ENCODE peak calls at places on chromosomes 2 and 18, in four cellular contexts. One of them, this sample, is unnamed. For H3K4me1, the result is how much of the 10 kb centered on the place peaks cover.

GRCh38 chr2:156890498-156891148 is 366.9 kb upstream of the GALNT5 start:
- DNase-seq in thoracic aorta: no peak
- DNase-seq in thyroid gland: no peak
- DNase-seq in left ventricle myocardium inferior: no peak
- DNase-seq in this sample: no peak

GRCh38 chr2:205811387-205811786 is 129.1 kb downstream of the NRP2 start:
- DNase-seq in thoracic aorta: no peak
- DNase-seq in left ventricle myocardium inferior: no peak
- DNase-seq in thyroid gland: no peak
- DNase-seq in this sample: no peak

GRCh38 chr2:3168230-3168891 is 209.3 kb downstream of the EIPR1 start:
- DNase-seq in thoracic aorta: no peak
- DNase-seq in left ventricle myocardium inferior: no peak
- DNase-seq in thyroid gland: peak
- DNase-seq in this sample: peak

GRCh38 chr2:175247159-175247558 is 65.6 kb upstream of the ATP5MC3 start:
- DNase-seq in thyroid gland: no peak
- DNase-seq in thoracic aorta: no peak
- DNase-seq in left ventricle myocardium inferior: no peak
- DNase-seq in this sample: no peak

GRCh38 chr2:27723372-27724144 is 48.0 kb upstream of the MRPL33 start:
- DNase-seq in thoracic aorta: no peak
- DNase-seq in left ventricle myocardium inferior: no peak
- DNase-seq in thyroid gland: peak
- DNase-seq in this sample: peak

GRCh38 chr2:68714866-68715265 is 19.7 kb upstream of the ARHGAP25 start:
- DNase-seq in thyroid gland: peak
- DNase-seq in thoracic aorta: no peak
- DNase-seq in left ventricle myocardium inferior: peak
- DNase-seq in this sample: peak

GRCh38 chr2:120066708-120067547 is 54.1 kb downstream of the EPB41L5 start:
- DNase-seq in left ventricle myocardium inferior: no peak
- DNase-seq in thoracic aorta: no peak
- DNase-seq in thyroid gland: no peak
- DNase-seq in this sample: no peak

GRCh38 chr2:173555833-173556232 is 201.2 kb downstream of the CDCA7 start:
- DNase-seq in left ventricle myocardium inferior: no peak
- DNase-seq in thyroid gland: no peak
- DNase-seq in thoracic aorta: no peak
- DNase-seq in this sample: no peak

GRCh38 chr2:220601674-220602073 is 970.4 kb downstream of the EPHA4 start:
- DNase-seq in thoracic aorta: no peak
- DNase-seq in left ventricle myocardium inferior: no peak
- DNase-seq in thyroid gland: no peak
- DNase-seq in this sample: no peak

GRCh38 chr2:47077442-47078117 is 77.5 kb downstream of the STPG4 start:
- DNase-seq in thyroid gland: no peak
- DNase-seq in thoracic aorta: no peak
- DNase-seq in left ventricle myocardium inferior: no peak
- DNase-seq in this sample: no peak

GRCh38 chr2:201697899-201698298 is 545 bp downstream of the MPP4 start:
- DNase-seq in left ventricle myocardium inferior: no peak
- DNase-seq in thyroid gland: no peak
- DNase-seq in thoracic aorta: no peak
- DNase-seq in this sample: no peak

GRCh38 chr2:209334188-209335017 is 89.4 kb upstream of the MAP2 start:
- DNase-seq in thoracic aorta: no peak
- DNase-seq in thyroid gland: peak
- DNase-seq in left ventricle myocardium inferior: peak
- DNase-seq in this sample: peak

GRCh38 chr2:96121414-96121813 is 5.0 kb upstream of the ADRA2B start:
- DNase-seq in left ventricle myocardium inferior: no peak
- DNase-seq in thoracic aorta: no peak
- DNase-seq in thyroid gland: no peak
- DNase-seq in this sample: no peak

GRCh38 chr18:70219688-70220087 is 14.2 kb upstream of the RTTN start:
- DNase-seq in thoracic aorta: no peak
- DNase-seq in left ventricle myocardium inferior: no peak
- DNase-seq in thyroid gland: no peak
- DNase-seq in this sample: no peak

GRCh38 chr2:159961005-159961404 is 101.4 kb downstream of the PLA2R1 start:
- DNase-seq in left ventricle myocardium inferior: no peak
- DNase-seq in thoracic aorta: no peak
- DNase-seq in thyroid gland: peak
- DNase-seq in this sample: no peak

GRCh38 chr2:28691774-28692281 is 59.8 kb upstream of the PPP1CB start:
- DNase-seq in thoracic aorta: no peak
- DNase-seq in thyroid gland: peak
- DNase-seq in left ventricle myocardium inferior: peak
- DNase-seq in this sample: no peak

GRCh38 chr2:226079186-226079585 is 679.7 kb downstream of the NYAP2 start:
- DNase-seq in left ventricle myocardium inferior: no peak
- DNase-seq in thyroid gland: no peak
- DNase-seq in thoracic aorta: no peak
- DNase-seq in this sample: no peak

GRCh38 chr18:46464926-46465655 is 191.9 kb downstream of the LOXHD1 start:
- DNase-seq in thyroid gland: no peak
- DNase-seq in thoracic aorta: no peak
- DNase-seq in left ventricle myocardium inferior: no peak
- DNase-seq in this sample: no peak

DNA sequence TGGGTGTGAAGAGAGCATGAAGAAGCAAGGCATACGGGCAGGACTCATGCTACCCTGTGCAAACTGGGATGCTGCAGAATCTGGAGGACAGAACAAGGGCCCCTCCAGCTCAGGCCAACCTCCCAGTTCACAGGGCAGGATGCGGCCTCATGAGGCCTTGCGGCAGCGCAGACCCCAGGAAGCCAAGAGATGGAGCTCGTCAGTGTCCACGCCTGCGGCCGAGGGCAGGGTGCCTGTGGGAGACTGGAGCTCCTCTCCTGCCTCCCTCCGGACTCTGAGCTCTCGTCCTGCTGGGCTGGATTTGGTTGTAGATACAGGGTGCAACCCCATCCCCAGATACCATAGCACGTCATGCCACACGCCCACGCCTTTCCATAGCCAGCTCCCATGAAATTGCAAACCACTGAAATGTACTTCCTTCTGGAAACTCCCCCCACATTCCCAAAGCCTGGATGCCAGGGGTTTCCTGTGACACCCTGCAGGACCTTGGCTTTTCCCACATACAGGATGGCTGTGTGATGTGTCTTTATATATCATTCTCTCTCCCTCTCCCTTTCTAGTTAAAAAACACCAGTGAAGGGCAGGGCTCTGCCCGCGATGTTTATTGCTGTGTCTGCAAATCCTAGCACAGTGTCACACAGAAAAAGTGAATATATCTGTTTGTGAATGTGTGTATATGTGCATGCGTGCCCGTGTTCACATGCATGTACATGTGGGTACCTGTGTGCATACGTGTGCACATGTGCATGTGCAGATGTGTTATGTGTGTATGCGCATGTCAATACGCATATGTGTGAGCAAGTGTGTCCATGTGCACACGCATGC is 12.3 kb upstream of the SNTG2 start:
- DNase-seq in thyroid gland: no peak
- DNase-seq in thoracic aorta: no peak
- DNase-seq in left ventricle myocardium inferior: no peak
- DNase-seq in this sample: no peak
- TF ChIP-seq CTCF in thyroid gland: no peak
- TF ChIP-seq CTCF in thoracic aorta: no peak
- TF ChIP-seq CTCF in left ventricle myocardium inferior: no peak
- TF ChIP-seq CTCF in this sample: no peak

DNA sequence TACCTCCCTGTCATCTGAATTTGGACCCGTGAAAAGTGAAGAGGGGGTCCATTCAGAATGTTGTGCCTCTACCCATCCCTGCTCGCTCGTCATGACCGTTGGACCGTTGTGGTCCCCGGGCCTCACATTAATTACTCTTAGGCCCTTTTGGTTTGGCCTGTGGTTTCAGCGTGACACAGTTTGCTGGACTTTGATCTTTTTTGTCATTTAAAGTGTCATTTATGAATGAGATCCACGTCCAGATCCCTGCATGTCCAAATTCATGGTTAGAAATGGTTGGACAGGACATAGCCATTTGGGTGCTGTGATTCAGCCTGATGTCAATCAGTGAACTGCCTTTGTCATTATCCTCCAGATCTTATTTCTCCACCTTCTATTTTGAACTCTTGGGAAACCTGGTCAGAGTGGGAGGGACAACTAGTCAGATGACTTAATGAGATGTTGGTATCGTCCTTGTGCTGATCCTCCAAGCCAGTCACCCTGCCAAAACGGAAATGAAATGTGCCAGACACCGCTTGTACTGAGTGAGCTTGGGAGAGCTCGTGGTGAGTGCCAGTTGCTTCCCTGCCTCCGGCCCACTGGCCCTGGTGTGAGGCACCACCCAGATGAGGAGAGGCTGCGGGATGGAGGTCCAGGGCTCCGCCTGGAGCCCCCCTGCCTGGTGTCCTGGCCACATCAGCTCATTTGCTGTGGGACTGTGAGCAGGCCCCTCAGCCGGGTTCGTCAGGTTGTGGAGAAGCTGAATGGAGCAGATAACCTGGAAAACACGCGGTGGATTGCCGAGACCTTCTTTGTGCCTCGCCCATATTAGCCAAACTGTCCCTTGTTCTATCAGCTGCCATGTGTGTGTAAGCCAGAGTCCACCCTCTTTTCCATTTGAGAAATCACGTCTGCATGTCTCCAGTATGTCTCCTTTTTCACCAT is 70.0 kb downstream of the DGKD start:
- DNase-seq in thyroid gland: peak
- DNase-seq in thoracic aorta: peak
- DNase-seq in left ventricle myocardium inferior: peak
- DNase-seq in this sample: peak
- H3K4me1 ChIP-seq in thyroid gland: under half
- H3K4me1 ChIP-seq in thoracic aorta: under half
- H3K4me1 ChIP-seq in left ventricle myocardium inferior: half or more
- H3K4me1 ChIP-seq in this sample: under half

GRCh38 chr2:70946832-70947442 is 11.2 kb downstream of the ATP6V1B1 start:
- DNase-seq in left ventricle myocardium inferior: no peak
- DNase-seq in thyroid gland: peak
- DNase-seq in thoracic aorta: no peak
- DNase-seq in this sample: peak
- H3K4me3 ChIP-seq in left ventricle myocardium inferior: no peak
- H3K4me3 ChIP-seq in thyroid gland: no peak
- H3K4me3 ChIP-seq in thoracic aorta: no peak
- H3K4me3 ChIP-seq in this sample: no peak

GRCh38 chr2:23564618-23564967 is 179.6 kb downstream of the KLHL29 start:
- DNase-seq in thyroid gland: no peak
- DNase-seq in thoracic aorta: no peak
- DNase-seq in left ventricle myocardium inferior: no peak
- DNase-seq in this sample: peak

GRCh38 chr2:23565814-23566213 is 180.8 kb downstream of the KLHL29 start:
- DNase-seq in thyroid gland: no peak
- DNase-seq in left ventricle myocardium inferior: peak
- DNase-seq in thoracic aorta: no peak
- DNase-seq in this sample: no peak

GRCh38 chr2:23567382-23567781 is 182.4 kb downstream of the KLHL29 start:
- DNase-seq in thyroid gland: no peak
- DNase-seq in left ventricle myocardium inferior: no peak
- DNase-seq in thoracic aorta: no peak
- DNase-seq in this sample: no peak

GRCh38 chr2:23565374-23565773 is 180.4 kb downstream of the KLHL29 start:
- DNase-seq in thyroid gland: no peak
- DNase-seq in left ventricle myocardium inferior: no peak
- DNase-seq in thoracic aorta: no peak
- DNase-seq in this sample: no peak

DNA sequence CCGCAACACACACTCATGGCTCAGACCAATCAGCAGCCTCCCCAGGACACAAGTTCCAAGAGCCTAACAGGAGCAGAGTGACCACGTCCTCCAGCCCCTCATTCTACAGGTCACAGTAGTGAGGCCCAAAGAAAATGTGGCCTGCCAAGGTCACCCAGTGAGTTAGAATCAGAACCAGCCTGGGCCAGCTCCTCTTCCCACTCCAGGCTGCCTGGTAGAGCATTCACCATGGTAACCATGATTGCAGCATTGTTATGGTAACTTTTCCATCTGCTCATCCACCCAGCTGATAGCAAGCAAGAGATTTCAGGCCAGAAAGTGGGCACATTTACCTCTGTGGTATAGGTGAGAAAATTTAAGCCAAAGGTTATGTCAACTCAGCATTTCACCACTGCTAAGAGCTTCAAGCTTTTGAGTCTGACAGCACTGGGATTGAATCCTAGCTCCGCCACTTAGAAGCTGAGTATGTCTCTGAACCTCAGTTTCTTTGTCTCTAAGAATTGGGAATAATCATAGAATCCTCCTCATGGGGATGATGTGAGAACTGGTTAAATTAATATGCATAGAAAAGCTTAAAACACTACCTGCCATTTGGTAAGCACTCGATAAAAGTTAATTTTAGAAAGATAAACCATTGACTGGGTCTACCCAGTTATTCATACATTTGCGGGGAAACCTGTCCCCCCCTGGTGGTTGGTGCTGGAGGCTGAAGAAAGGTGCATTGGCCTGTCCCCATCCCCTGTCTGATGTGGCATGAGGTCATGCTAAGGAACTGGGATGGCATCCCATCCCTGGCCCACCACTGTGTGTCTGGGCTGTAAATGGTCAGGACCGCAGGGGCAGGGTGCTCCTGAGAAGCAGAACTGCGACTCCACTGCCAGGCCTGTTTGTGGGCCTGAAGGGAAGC is 181.5 kb downstream of the KLHL29 start:
- DNase-seq in left ventricle myocardium inferior: no peak
- DNase-seq in thoracic aorta: no peak
- DNase-seq in thyroid gland: no peak
- DNase-seq in this sample: no peak
- TF ChIP-seq CTCF in left ventricle myocardium inferior: peak
- TF ChIP-seq CTCF in thoracic aorta: peak
- TF ChIP-seq CTCF in thyroid gland: no peak
- TF ChIP-seq CTCF in this sample: peak

GRCh38 chr18:57787068-57787682 is 15.9 kb downstream of the ATP8B1 start:
- DNase-seq in thyroid gland: no peak
- DNase-seq in left ventricle myocardium inferior: no peak
- DNase-seq in thoracic aorta: no peak
- DNase-seq in this sample: no peak
- H3K4me1 ChIP-seq in thyroid gland: under half
- H3K4me1 ChIP-seq in left ventricle myocardium inferior: half or more
- H3K4me1 ChIP-seq in thoracic aorta: half or more
- H3K4me1 ChIP-seq in this sample: half or more

DNA sequence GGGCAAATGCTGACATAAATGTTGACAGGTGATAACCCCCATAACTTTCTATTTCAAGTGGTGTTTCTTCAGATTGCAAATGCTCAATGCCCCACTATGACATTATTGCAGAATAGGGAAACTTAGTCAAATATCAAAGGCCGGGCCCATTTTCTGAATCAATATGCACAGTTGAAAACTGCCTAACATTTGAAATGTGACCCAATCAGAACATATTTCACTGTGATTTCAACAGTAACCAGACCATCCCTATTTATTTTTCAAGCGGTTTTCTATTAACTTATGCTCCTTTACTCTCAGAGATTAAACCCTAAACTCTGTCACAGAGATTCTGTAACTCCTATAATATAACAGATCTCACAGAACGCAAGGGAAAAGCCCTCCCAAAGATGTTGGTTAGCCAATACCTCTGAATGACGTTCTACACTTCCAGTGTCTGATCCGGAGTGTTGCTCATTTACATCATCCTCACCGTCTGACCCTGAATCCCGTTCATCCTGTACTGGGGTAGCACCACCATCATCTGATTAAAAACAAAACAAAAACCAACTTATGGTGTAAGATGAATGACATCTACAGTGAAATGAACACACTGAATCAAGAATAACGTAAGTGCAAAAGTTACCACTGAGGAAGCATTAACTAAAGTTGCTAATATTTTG is 2.9 kb downstream of the IWS1 start:
- DNase-seq in thyroid gland: no peak
- DNase-seq in thoracic aorta: no peak
- DNase-seq in left ventricle myocardium inferior: no peak
- DNase-seq in this sample: no peak
- H3K4me3 ChIP-seq in thyroid gland: no peak
- H3K4me3 ChIP-seq in thoracic aorta: no peak
- H3K4me3 ChIP-seq in left ventricle myocardium inferior: no peak
- H3K4me3 ChIP-seq in this sample: no peak